ENCODE peak calls at places on chromosomes 4 and X, in four cellular contexts. T, D, I and J are unnamed samples.

GRCh38 chr4:153204247-153205027 is at the start of gene TRIM2:
- DNase-seq in T (no peak), D (peak; percentile 59), I (peak; percentile 71), J (peak; percentile 86)

GRCh38 chr4:90183254-90183653 is 56.1 kb downstream of the CCSER1 start:
- DNase-seq in T (no peak), D (no peak), I (no peak), J (no peak)

GRCh38 chr4:92362002-92362401 is 58.2 kb downstream of the GRID2 start:
- DNase-seq in T (no peak), D (no peak), I (no peak), J (no peak)

GRCh38 chr4:8184061-8184460 is 15.0 kb upstream of the SH3TC1 start:
- DNase-seq in T (no peak), D (no peak), I (no peak), J (no peak)

GRCh38 chr4:147822128-147822527 is 90.2 kb downstream of the ARHGAP10 start:
- DNase-seq in T (no peak), D (no peak), I (peak; percentile 39), J (no peak)

GRCh38 chrX:153488231-153488914 is 6.4 kb upstream of the BGN start:
- DNase-seq in T (no peak), D (no peak), I (peak; percentile 48), J (no peak)

GRCh38 chr4:107826427-107826980 is 1.8 kb downstream of the SGMS2 start:
- DNase-seq in T (no peak), D (no peak), I (no peak), J (no peak)

GRCh38 chrX:55778322-55778721 is 60.8 kb downstream of the RRAGB start:
- DNase-seq in T (no peak), D (no peak), I (no peak), J (no peak)

GRCh38 chr4:37454263-37454800 is 209.8 kb downstream of the NWD2 start:
- DNase-seq in T (no peak), D (no peak), I (no peak), J (no peak)

GRCh38 chrX:65707153-65707552 is 39.7 kb downstream of the MSN start:
- DNase-seq in T (no peak), D (no peak), I (no peak), J (no peak)

GRCh38 chrX:18871161-18871880 is 112.6 kb downstream of the PHKA2 start:
- DNase-seq in T (no peak), D (no peak), I (no peak), J (no peak)

GRCh38 chrX:136055651-136056221 is 70.5 kb downstream of the SLC9A6 start:
- DNase-seq in T (no peak), D (no peak), I (no peak), J (no peak)

GRCh38 chrX:132837126-132837525 is 121.3 kb downstream of the HS6ST2 start:
- DNase-seq in T (no peak), D (no peak), I (no peak), J (peak; percentile 27)

GRCh38 chr4:14887842-14888433 is 114.3 kb upstream of the CPEB2 start:
- DNase-seq in T (no peak), D (no peak), I (no peak), J (no peak)

GRCh38 chr4:154559141-154559841 is 3.5 kb upstream of the FGB start:
- DNase-seq in T (peak; percentile 23), D (peak; percentile 50), I (peak; percentile 87), J (peak; percentile 44)

GRCh38 chr4:152684007-152684406 is 4.2 kb upstream of the TMEM154 start:
- DNase-seq in T (no peak), D (no peak), I (no peak), J (no peak)

GRCh38 chrX:28039258-28039657 is 58.0 kb upstream of the DCAF8L1 start:
- DNase-seq in T (no peak), D (no peak), I (no peak), J (no peak)

GRCh38 chr4:15436515-15436914 is 8.7 kb downstream of the C1QTNF7 start:
- DNase-seq in T (peak; percentile 32), D (no peak), I (no peak), J (no peak)

GRCh38 chr4:41324861-41325260 is 68.1 kb downstream of the UCHL1 start:
- DNase-seq in T (no peak), D (no peak), I (no peak), J (no peak)

GRCh38 chr4:48016141-48017107 is at the start of the genes CNGA1 and NIPAL1:
- DNase-seq in T (peak; percentile 94), D (peak; percentile 91), I (peak; percentile 66), J (peak; percentile 63)
- H3K27ac ChIP-seq in T (peak within 1 kb of the TSS; percentile 51), D (no peak within 1 kb of the TSS), I (peak within 1 kb of the TSS; percentile 74), J (peak within 1 kb of the TSS; percentile 63)

GRCh38 chrX:23854945-23855344 is 52.8 kb downstream of the APOO start:
- DNase-seq in T (no peak), D (no peak), I (no peak), J (no peak)

GRCh38 chrX:23861215-23861896 is 46.4 kb downstream of the APOO start:
- DNase-seq in T (no peak), D (no peak), I (no peak), J (no peak)

GRCh38 chrX:23857409-23857808 is 50.3 kb downstream of the APOO start:
- DNase-seq in T (no peak), D (no peak), I (peak; percentile 16), J (no peak)

GRCh38 chrX:23855569-23855968 is 52.2 kb downstream of the APOO start:
- DNase-seq in T (no peak), D (no peak), I (no peak), J (no peak)

GRCh38 chrX:23857935-23858334 is 49.8 kb downstream of the APOO start:
- DNase-seq in T (no peak), D (no peak), I (no peak), J (no peak)
- TF ChIP-seq ELF1 in T (no peak), D (no peak), I (no peak), J (no peak)

DNA sequence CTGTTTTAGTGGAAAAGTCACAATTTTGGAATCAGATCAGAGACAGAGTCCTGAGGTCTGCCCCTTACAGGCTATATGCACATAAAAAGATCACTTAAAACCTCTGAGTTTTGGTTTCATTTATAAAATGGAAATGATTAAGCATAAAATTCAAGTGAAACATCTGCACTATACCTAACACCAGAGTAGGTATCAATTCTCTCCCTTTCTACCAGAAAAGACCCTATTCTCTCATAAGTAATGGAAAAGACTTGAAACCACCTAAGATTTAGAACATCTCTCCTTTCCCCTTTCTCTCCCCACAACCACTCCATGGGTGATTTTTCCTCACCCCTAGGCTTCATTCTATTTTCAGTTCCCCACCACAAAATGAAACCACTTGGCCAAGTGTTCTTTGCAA is 907 bp downstream of the LHFPL1 start:
- DNase-seq in T (no peak), D (no peak), I (no peak), J (no peak)
- H3K9ac ChIP-seq in T (no peak overlapping the region), D (no peak overlapping the region), I (no peak overlapping the region), J (no peak overlapping the region)

GRCh38 chr4:11495818-11496217 is 67.1 kb upstream of the HS3ST1 start:
- DNase-seq in T (no peak), D (no peak), I (no peak), J (no peak)

GRCh38 chr4:11497972-11498371 is 69.3 kb upstream of the HS3ST1 start:
- DNase-seq in T (no peak), D (no peak), I (no peak), J (peak; percentile 88)

GRCh38 chr4:11497212-11497806 is 68.6 kb upstream of the HS3ST1 start:
- DNase-seq in T (no peak), D (no peak), I (no peak), J (no peak)

GRCh38 chr4:11495291-11495690 is 66.6 kb upstream of the HS3ST1 start:
- DNase-seq in T (no peak), D (no peak), I (no peak), J (no peak)

GRCh38 chr4:11496313-11496956 is 67.7 kb upstream of the HS3ST1 start:
- DNase-seq in T (no peak), D (no peak), I (no peak), J (no peak)
- H3K27ac ChIP-seq in T (no peak overlapping the region), D (no peak overlapping the region), I (no peak overlapping the region), J (peak overlapping the region; percentile 72)

GRCh38 chr4:187227907-187228699 is 504.4 kb upstream of the FAT1 start:
- DNase-seq in T (no peak), D (no peak), I (no peak), J (no peak)
- TF ChIP-seq ELF1 in T (no peak), D (no peak), I (no peak), J (no peak)

DNA sequence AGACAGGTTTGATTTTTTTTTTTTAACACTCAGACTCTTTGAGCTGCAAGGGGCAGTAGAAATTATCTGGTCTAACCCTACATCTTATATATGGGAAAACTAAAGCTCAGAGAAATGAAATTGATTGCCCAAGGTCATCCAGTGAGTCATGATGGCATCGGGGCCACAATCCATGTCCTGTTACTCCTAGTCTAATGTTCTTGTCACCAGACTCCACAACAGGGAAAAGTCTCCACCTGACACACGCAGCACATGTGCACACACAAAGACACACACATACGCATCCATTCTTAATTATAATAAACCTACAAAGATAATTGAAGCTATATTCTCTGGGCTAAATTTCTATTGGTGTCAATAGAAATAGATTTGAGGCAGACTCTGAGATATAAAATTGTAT is 48.4 kb downstream of the GPC3 start:
- DNase-seq in T (no peak), D (no peak), I (no peak), J (no peak)
- H3K9ac ChIP-seq in T (no peak overlapping the region), D (no peak overlapping the region), I (no peak overlapping the region), J (no peak overlapping the region)

DNA sequence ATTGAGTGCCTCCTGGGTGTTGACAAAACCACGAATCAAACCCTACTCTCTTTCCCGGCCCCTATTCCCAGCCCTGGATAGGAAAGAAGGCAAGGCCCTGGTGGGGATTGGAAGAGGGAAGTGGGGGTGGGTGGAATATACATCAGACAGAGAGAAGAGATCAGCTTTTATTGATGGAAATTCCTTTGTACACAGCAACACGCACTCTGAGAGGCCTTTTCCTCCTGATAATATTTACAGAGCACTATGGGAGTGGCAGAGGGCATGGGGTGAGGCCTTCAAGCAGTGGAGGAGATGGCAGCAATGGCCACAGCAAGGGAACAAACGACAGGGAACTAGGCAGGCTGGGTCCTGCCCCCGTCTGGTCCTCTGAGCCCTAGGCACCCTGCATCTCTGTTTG is 15.2 kb downstream of the IQSEC2 start:
- DNase-seq in T (no peak), D (no peak), I (no peak), J (no peak)
- H3K27ac ChIP-seq in T (peak overlapping the region; percentile 29), D (peak overlapping the region; percentile 39), I (no peak overlapping the region), J (no peak overlapping the region)